ENCODE peak calls at places on chromosomes 12 and 14, in seven cellular contexts. Z, M, I, S, F, E and W are unnamed samples.

GRCh38 chr12:32083489-32083888 is 23.2 kb upstream of the BICD1 start:
- DNase-seq in S (no peak), F (no peak), Z (no peak), I (peak), M (no peak), E (no peak), W (no peak)

GRCh38 chr14:35883677-35884293 is 57.6 kb downstream of the BRMS1L start:
- DNase-seq in S (no peak), Z (no peak), I (no peak), E (peak), F (peak), M (no peak), W (peak)

GRCh38 chr12:68367903-68368302 is 35.7 kb upstream of the MDM1 start:
- DNase-seq in M (no peak), S (no peak), E (no peak), Z (no peak), F (no peak), I (no peak), W (peak)

GRCh38 chr12:104588048-104588942 is 131.5 kb downstream of the CHST11 start:
- DNase-seq in M (no peak), S (no peak), E (no peak), F (no peak), Z (peak), I (peak), W (no peak)

GRCh38 chr14:93430319-93430801 is 379 bp upstream of the UNC79 start:
- DNase-seq in S (peak), Z (no peak), M (peak), F (peak), I (no peak), E (no peak), W (peak)

GRCh38 chr12:8483081-8483479 is 27.3 kb downstream of the CLEC6A start:
- DNase-seq in S (no peak), F (no peak), M (no peak), I (no peak), E (no peak), Z (no peak), W (no peak)

GRCh38 chr12:45314770-45315169 is 98.9 kb downstream of the ANO6 start:
- DNase-seq in S (no peak), I (no peak), F (no peak), E (no peak), Z (no peak), M (no peak), W (no peak)

GRCh38 chr12:91817512-91817911 is 328.1 kb downstream of the BTG1 start:
- DNase-seq in E (no peak), Z (no peak), I (no peak), M (no peak), S (no peak), F (no peak), W (no peak)

GRCh38 chr12:82832981-82833380 is 146.3 kb downstream of the TMTC2 start:
- DNase-seq in M (no peak), Z (no peak), F (no peak), I (no peak), E (no peak), S (no peak), W (no peak)

GRCh38 chr14:99554184-99554583 is 49.8 kb downstream of the CCDC85C start:
- DNase-seq in I (no peak), Z (no peak), M (no peak), S (no peak), F (peak), E (no peak), W (no peak)

GRCh38 chr14:64683264-64683663 is 21.0 kb upstream of the PLEKHG3 start:
- DNase-seq in F (peak), E (no peak), M (no peak), Z (no peak), I (no peak), S (no peak), W (no peak)

GRCh38 chr14:31420013-31420318 is 384 bp downstream of the HEATR5A start:
- DNase-seq in Z (no peak), S (no peak), I (peak), E (no peak), M (peak), F (no peak), W (peak)

GRCh38 chr12:66832997-66833396 is 154.1 kb upstream of the GRIP1 start:
- DNase-seq in F (no peak), I (no peak), Z (no peak), E (no peak), S (no peak), M (no peak), W (no peak)

GRCh38 chr14:91170504-91171121 is 56.7 kb downstream of the DGLUCY start:
- DNase-seq in S (no peak), I (no peak), F (peak), M (no peak), Z (no peak), E (no peak), W (no peak)

GRCh38 chr12:95413576-95413975 is 60.4 kb upstream of the METAP2 start:
- DNase-seq in E (no peak), F (no peak), M (no peak), I (no peak), S (no peak), Z (no peak), W (no peak)

GRCh38 chr14:96040836-96041371 is 1.7 kb downstream of the C14orf132 start:
- DNase-seq in F (no peak), Z (no peak), E (no peak), S (no peak), M (no peak), I (no peak), W (no peak)

GRCh38 chr14:59055439-59056045 is 132.9 kb upstream of the DAAM1 start:
- DNase-seq in M (no peak), Z (peak), E (peak), S (peak), F (peak), I (peak), W (peak)

GRCh38 chr12:88310069-88310468 is 168.0 kb downstream of the TMTC3 start:
- DNase-seq in E (no peak), S (no peak), Z (peak), F (no peak), I (peak), M (no peak), W (no peak)